ENCODE peak calls at places on chromosomes 1 and 21, in eight cellular contexts. One of them, this sample, is unnamed.

GRCh38 chr1:151282883-151283725 is 1.0 kb downstream of the ZNF687 start:
- DNase-seq in glutamatergic neuron: peak
- DNase-seq in stomach: peak
- DNase-seq in A549: peak
- DNase-seq in KBM-7: peak
- DNase-seq in GM12892: no peak
- DNase-seq in adipocyte: peak
- DNase-seq in stimulated activated CD8-positive, alpha-beta memory T cell treated with anti-CD3 and anti-CD28 coated beads, Interleukin-15, amount 100 ng/mL, for 24 hours: no peak
- DNase-seq in this sample: peak

GRCh38 chr21:38875694-38876492 is 70.2 kb downstream of the ETS2 start:
- DNase-seq in stomach: no peak
- DNase-seq in stimulated activated CD8-positive, alpha-beta memory T cell treated with anti-CD3 and anti-CD28 coated beads, Interleukin-15, amount 100 ng/mL, for 24 hours: no peak
- DNase-seq in KBM-7: peak
- DNase-seq in glutamatergic neuron: no peak
- DNase-seq in A549: no peak
- DNase-seq in adipocyte: peak
- DNase-seq in GM12892: no peak
- DNase-seq in this sample: no peak

GRCh38 chr21:32605469-32605868 is 6.7 kb downstream of the CFAP298 start:
- DNase-seq in GM12892: no peak
- DNase-seq in stimulated activated CD8-positive, alpha-beta memory T cell treated with anti-CD3 and anti-CD28 coated beads, Interleukin-15, amount 100 ng/mL, for 24 hours: no peak
- DNase-seq in adipocyte: no peak
- DNase-seq in A549: no peak
- DNase-seq in stomach: no peak
- DNase-seq in KBM-7: no peak
- DNase-seq in glutamatergic neuron: no peak
- DNase-seq in this sample: no peak

GRCh38 chr21:35095859-35096291 is 46.8 kb upstream of the RUNX1 start:
- DNase-seq in KBM-7: no peak
- DNase-seq in adipocyte: peak
- DNase-seq in stomach: no peak
- DNase-seq in glutamatergic neuron: no peak
- DNase-seq in stimulated activated CD8-positive, alpha-beta memory T cell treated with anti-CD3 and anti-CD28 coated beads, Interleukin-15, amount 100 ng/mL, for 24 hours: no peak
- DNase-seq in GM12892: no peak
- DNase-seq in A549: no peak
- DNase-seq in this sample: no peak

GRCh38 chr1:89603651-89604413 is 29.1 kb upstream of the LRRC8C start:
- DNase-seq in stomach: no peak
- DNase-seq in glutamatergic neuron: no peak
- DNase-seq in adipocyte: no peak
- DNase-seq in stimulated activated CD8-positive, alpha-beta memory T cell treated with anti-CD3 and anti-CD28 coated beads, Interleukin-15, amount 100 ng/mL, for 24 hours: no peak
- DNase-seq in A549: no peak
- DNase-seq in GM12892: no peak
- DNase-seq in KBM-7: no peak
- DNase-seq in this sample: no peak

GRCh38 chr1:22037520-22037919 is 15.0 kb upstream of the CDC42 start:
- DNase-seq in GM12892: no peak
- DNase-seq in stimulated activated CD8-positive, alpha-beta memory T cell treated with anti-CD3 and anti-CD28 coated beads, Interleukin-15, amount 100 ng/mL, for 24 hours: no peak
- DNase-seq in A549: no peak
- DNase-seq in stomach: no peak
- DNase-seq in glutamatergic neuron: no peak
- DNase-seq in KBM-7: no peak
- DNase-seq in adipocyte: no peak
- DNase-seq in this sample: no peak

GRCh38 chr1:7973086-7973485 is 11.6 kb downstream of the PARK7 start:
- DNase-seq in stimulated activated CD8-positive, alpha-beta memory T cell treated with anti-CD3 and anti-CD28 coated beads, Interleukin-15, amount 100 ng/mL, for 24 hours: no peak
- DNase-seq in KBM-7: no peak
- DNase-seq in A549: no peak
- DNase-seq in GM12892: no peak
- DNase-seq in glutamatergic neuron: no peak
- DNase-seq in adipocyte: no peak
- DNase-seq in stomach: no peak
- DNase-seq in this sample: no peak

GRCh38 chr1:30679201-30679975 is 44.0 kb downstream of the MATN1 start:
- DNase-seq in stomach: no peak
- DNase-seq in A549: no peak
- DNase-seq in glutamatergic neuron: no peak
- DNase-seq in stimulated activated CD8-positive, alpha-beta memory T cell treated with anti-CD3 and anti-CD28 coated beads, Interleukin-15, amount 100 ng/mL, for 24 hours: no peak
- DNase-seq in GM12892: no peak
- DNase-seq in adipocyte: no peak
- DNase-seq in KBM-7: no peak
- DNase-seq in this sample: no peak

GRCh38 chr1:223849352-223849751 is 3.6 kb upstream of the TP53BP2 start:
- DNase-seq in stimulated activated CD8-positive, alpha-beta memory T cell treated with anti-CD3 and anti-CD28 coated beads, Interleukin-15, amount 100 ng/mL, for 24 hours: no peak
- DNase-seq in stomach: no peak
- DNase-seq in GM12892: no peak
- DNase-seq in KBM-7: no peak
- DNase-seq in adipocyte: no peak
- DNase-seq in A549: no peak
- DNase-seq in glutamatergic neuron: no peak
- DNase-seq in this sample: no peak

GRCh38 chr1:11781298-11781697 is 19.3 kb downstream of the C1orf167 start:
- DNase-seq in KBM-7: no peak
- DNase-seq in stimulated activated CD8-positive, alpha-beta memory T cell treated with anti-CD3 and anti-CD28 coated beads, Interleukin-15, amount 100 ng/mL, for 24 hours: no peak
- DNase-seq in adipocyte: no peak
- DNase-seq in glutamatergic neuron: no peak
- DNase-seq in A549: no peak
- DNase-seq in GM12892: no peak
- DNase-seq in stomach: no peak
- DNase-seq in this sample: no peak

GRCh38 chr1:153795325-153795837 is 20.2 kb downstream of the SLC27A3 start:
- DNase-seq in GM12892: no peak
- DNase-seq in KBM-7: no peak
- DNase-seq in stimulated activated CD8-positive, alpha-beta memory T cell treated with anti-CD3 and anti-CD28 coated beads, Interleukin-15, amount 100 ng/mL, for 24 hours: no peak
- DNase-seq in glutamatergic neuron: no peak
- DNase-seq in adipocyte: no peak
- DNase-seq in A549: no peak
- DNase-seq in stomach: peak
- DNase-seq in this sample: no peak

GRCh38 chr1:23545851-23546250 is 13.4 kb downstream of the ID3 start:
- DNase-seq in GM12892: no peak
- DNase-seq in adipocyte: no peak
- DNase-seq in glutamatergic neuron: no peak
- DNase-seq in KBM-7: no peak
- DNase-seq in stomach: no peak
- DNase-seq in A549: no peak
- DNase-seq in stimulated activated CD8-positive, alpha-beta memory T cell treated with anti-CD3 and anti-CD28 coated beads, Interleukin-15, amount 100 ng/mL, for 24 hours: no peak
- DNase-seq in this sample: no peak

GRCh38 chr1:157154291-157154690 is 16.1 kb upstream of the ETV3 start:
- DNase-seq in stimulated activated CD8-positive, alpha-beta memory T cell treated with anti-CD3 and anti-CD28 coated beads, Interleukin-15, amount 100 ng/mL, for 24 hours: no peak
- DNase-seq in A549: no peak
- DNase-seq in GM12892: no peak
- DNase-seq in glutamatergic neuron: no peak
- DNase-seq in adipocyte: no peak
- DNase-seq in KBM-7: no peak
- DNase-seq in stomach: no peak
- DNase-seq in this sample: no peak

GRCh38 chr1:5709976-5710375 is 282.2 kb downstream of the NPHP4 start:
- DNase-seq in GM12892: no peak
- DNase-seq in stomach: no peak
- DNase-seq in stimulated activated CD8-positive, alpha-beta memory T cell treated with anti-CD3 and anti-CD28 coated beads, Interleukin-15, amount 100 ng/mL, for 24 hours: no peak
- DNase-seq in A549: no peak
- DNase-seq in adipocyte: no peak
- DNase-seq in glutamatergic neuron: no peak
- DNase-seq in KBM-7: peak
- DNase-seq in this sample: no peak

GRCh38 chr21:29712818-29713217 is 227.0 kb downstream of the GRIK1 start:
- DNase-seq in glutamatergic neuron: no peak
- DNase-seq in GM12892: no peak
- DNase-seq in stomach: no peak
- DNase-seq in KBM-7: no peak
- DNase-seq in A549: no peak
- DNase-seq in adipocyte: no peak
- DNase-seq in stimulated activated CD8-positive, alpha-beta memory T cell treated with anti-CD3 and anti-CD28 coated beads, Interleukin-15, amount 100 ng/mL, for 24 hours: no peak
- DNase-seq in this sample: no peak

GRCh38 chr1:244918422-244919319 is 54.3 kb upstream of the HNRNPU start:
- DNase-seq in KBM-7: peak
- DNase-seq in GM12892: peak
- DNase-seq in glutamatergic neuron: peak
- DNase-seq in A549: peak
- DNase-seq in stomach: peak
- DNase-seq in adipocyte: peak
- DNase-seq in stimulated activated CD8-positive, alpha-beta memory T cell treated with anti-CD3 and anti-CD28 coated beads, Interleukin-15, amount 100 ng/mL, for 24 hours: peak
- DNase-seq in this sample: peak

GRCh38 chr1:109767596-109768334 is 4.0 kb upstream of the EPS8L3 start:
- DNase-seq in stomach: peak
- DNase-seq in adipocyte: no peak
- DNase-seq in glutamatergic neuron: peak
- DNase-seq in KBM-7: no peak
- DNase-seq in GM12892: no peak
- DNase-seq in A549: no peak
- DNase-seq in stimulated activated CD8-positive, alpha-beta memory T cell treated with anti-CD3 and anti-CD28 coated beads, Interleukin-15, amount 100 ng/mL, for 24 hours: no peak
- DNase-seq in this sample: no peak

GRCh38 chr1:60234761-60235160 is 161.2 kb upstream of the C1orf87 start:
- DNase-seq in stomach: no peak
- DNase-seq in glutamatergic neuron: no peak
- DNase-seq in stimulated activated CD8-positive, alpha-beta memory T cell treated with anti-CD3 and anti-CD28 coated beads, Interleukin-15, amount 100 ng/mL, for 24 hours: no peak
- DNase-seq in adipocyte: no peak
- DNase-seq in KBM-7: no peak
- DNase-seq in A549: no peak
- DNase-seq in GM12892: no peak
- DNase-seq in this sample: no peak

GRCh38 chr1:63027176-63027575 is 243.2 kb downstream of the ATG4C start:
- DNase-seq in glutamatergic neuron: no peak
- DNase-seq in stimulated activated CD8-positive, alpha-beta memory T cell treated with anti-CD3 and anti-CD28 coated beads, Interleukin-15, amount 100 ng/mL, for 24 hours: no peak
- DNase-seq in KBM-7: no peak
- DNase-seq in GM12892: no peak
- DNase-seq in adipocyte: no peak
- DNase-seq in A549: no peak
- DNase-seq in stomach: no peak
- DNase-seq in this sample: no peak

GRCh38 chr1:84998642-84999280 is 1.8 kb upstream of the MCOLN2 start:
- DNase-seq in KBM-7: peak
- DNase-seq in stomach: peak
- DNase-seq in stimulated activated CD8-positive, alpha-beta memory T cell treated with anti-CD3 and anti-CD28 coated beads, Interleukin-15, amount 100 ng/mL, for 24 hours: no peak
- DNase-seq in GM12892: peak
- DNase-seq in A549: no peak
- DNase-seq in glutamatergic neuron: no peak
- DNase-seq in adipocyte: peak
- DNase-seq in this sample: no peak

GRCh38 chr1:242189591-242189990 is 190.7 kb upstream of the MAP1LC3C start:
- DNase-seq in A549: peak
- DNase-seq in stimulated activated CD8-positive, alpha-beta memory T cell treated with anti-CD3 and anti-CD28 coated beads, Interleukin-15, amount 100 ng/mL, for 24 hours: no peak
- DNase-seq in GM12892: no peak
- DNase-seq in glutamatergic neuron: no peak
- DNase-seq in KBM-7: no peak
- DNase-seq in adipocyte: no peak
- DNase-seq in stomach: no peak
- DNase-seq in this sample: no peak

GRCh38 chr1:161531986-161532875 is 7.9 kb downstream of the HSPA6 start:
- DNase-seq in GM12892: no peak
- DNase-seq in adipocyte: peak
- DNase-seq in A549: no peak
- DNase-seq in stomach: no peak
- DNase-seq in stimulated activated CD8-positive, alpha-beta memory T cell treated with anti-CD3 and anti-CD28 coated beads, Interleukin-15, amount 100 ng/mL, for 24 hours: no peak
- DNase-seq in glutamatergic neuron: no peak
- DNase-seq in KBM-7: peak
- DNase-seq in this sample: no peak

GRCh38 chr1:209354111-209354839 is 229.2 kb upstream of the CAMK1G start:
- DNase-seq in adipocyte: peak
- DNase-seq in A549: peak
- DNase-seq in GM12892: peak
- DNase-seq in glutamatergic neuron: peak
- DNase-seq in stomach: peak
- DNase-seq in stimulated activated CD8-positive, alpha-beta memory T cell treated with anti-CD3 and anti-CD28 coated beads, Interleukin-15, amount 100 ng/mL, for 24 hours: no peak
- DNase-seq in KBM-7: peak
- DNase-seq in this sample: no peak

GRCh38 chr1:31773861-31774260 is 9.7 kb upstream of the ADGRB2 start:
- DNase-seq in glutamatergic neuron: no peak
- DNase-seq in KBM-7: no peak
- DNase-seq in adipocyte: no peak
- DNase-seq in GM12892: no peak
- DNase-seq in stomach: no peak
- DNase-seq in stimulated activated CD8-positive, alpha-beta memory T cell treated with anti-CD3 and anti-CD28 coated beads, Interleukin-15, amount 100 ng/mL, for 24 hours: no peak
- DNase-seq in A549: no peak
- DNase-seq in this sample: no peak

GRCh38 chr1:53627031-53627430 is 111.9 kb downstream of the GLIS1 start:
- DNase-seq in A549: no peak
- DNase-seq in KBM-7: no peak
- DNase-seq in adipocyte: no peak
- DNase-seq in stomach: no peak
- DNase-seq in GM12892: no peak
- DNase-seq in glutamatergic neuron: no peak
- DNase-seq in stimulated activated CD8-positive, alpha-beta memory T cell treated with anti-CD3 and anti-CD28 coated beads, Interleukin-15, amount 100 ng/mL, for 24 hours: no peak
- DNase-seq in this sample: no peak

GRCh38 chr1:94723899-94724298 is 96.3 kb upstream of the SLC44A3 start:
- DNase-seq in stomach: no peak
- DNase-seq in glutamatergic neuron: no peak
- DNase-seq in KBM-7: no peak
- DNase-seq in GM12892: no peak
- DNase-seq in adipocyte: no peak
- DNase-seq in A549: no peak
- DNase-seq in stimulated activated CD8-positive, alpha-beta memory T cell treated with anti-CD3 and anti-CD28 coated beads, Interleukin-15, amount 100 ng/mL, for 24 hours: no peak
- DNase-seq in this sample: no peak

GRCh38 chr1:191099696-191100095 is 622.0 kb upstream of the BRINP3 start:
- DNase-seq in A549: no peak
- DNase-seq in KBM-7: no peak
- DNase-seq in GM12892: no peak
- DNase-seq in stomach: no peak
- DNase-seq in adipocyte: no peak
- DNase-seq in stimulated activated CD8-positive, alpha-beta memory T cell treated with anti-CD3 and anti-CD28 coated beads, Interleukin-15, amount 100 ng/mL, for 24 hours: no peak
- DNase-seq in glutamatergic neuron: no peak
- DNase-seq in this sample: no peak

GRCh38 chr1:108686609-108687313 is 5.3 kb upstream of the PRPF38B start:
- DNase-seq in stimulated activated CD8-positive, alpha-beta memory T cell treated with anti-CD3 and anti-CD28 coated beads, Interleukin-15, amount 100 ng/mL, for 24 hours: no peak
- DNase-seq in KBM-7: no peak
- DNase-seq in glutamatergic neuron: no peak
- DNase-seq in stomach: no peak
- DNase-seq in A549: no peak
- DNase-seq in adipocyte: peak
- DNase-seq in GM12892: no peak
- DNase-seq in this sample: no peak

GRCh38 chr1:17636612-17637011 is 97.1 kb downstream of the ARHGEF10L start:
- DNase-seq in adipocyte: peak
- DNase-seq in GM12892: no peak
- DNase-seq in stimulated activated CD8-positive, alpha-beta memory T cell treated with anti-CD3 and anti-CD28 coated beads, Interleukin-15, amount 100 ng/mL, for 24 hours: no peak
- DNase-seq in KBM-7: no peak
- DNase-seq in glutamatergic neuron: no peak
- DNase-seq in A549: no peak
- DNase-seq in stomach: no peak
- DNase-seq in this sample: no peak

GRCh38 chr1:119885903-119886783 is 10.2 kb downstream of the ADAM30 start:
- DNase-seq in stimulated activated CD8-positive, alpha-beta memory T cell treated with anti-CD3 and anti-CD28 coated beads, Interleukin-15, amount 100 ng/mL, for 24 hours: peak
- DNase-seq in adipocyte: peak
- DNase-seq in GM12892: no peak
- DNase-seq in A549: peak
- DNase-seq in KBM-7: peak
- DNase-seq in glutamatergic neuron: peak
- DNase-seq in stomach: peak
- DNase-seq in this sample: no peak

GRCh38 chr21:29718081-29718815 is 221.5 kb downstream of the GRIK1 start:
- DNase-seq in stimulated activated CD8-positive, alpha-beta memory T cell treated with anti-CD3 and anti-CD28 coated beads, Interleukin-15, amount 100 ng/mL, for 24 hours: no peak
- DNase-seq in glutamatergic neuron: no peak
- DNase-seq in stomach: no peak
- DNase-seq in GM12892: no peak
- DNase-seq in adipocyte: peak
- DNase-seq in KBM-7: no peak
- DNase-seq in A549: no peak
- DNase-seq in this sample: no peak

GRCh38 chr1:7552402-7552801 is 218.7 kb upstream of the VAMP3 start:
- DNase-seq in stimulated activated CD8-positive, alpha-beta memory T cell treated with anti-CD3 and anti-CD28 coated beads, Interleukin-15, amount 100 ng/mL, for 24 hours: no peak
- DNase-seq in stomach: no peak
- DNase-seq in GM12892: no peak
- DNase-seq in adipocyte: peak
- DNase-seq in A549: no peak
- DNase-seq in glutamatergic neuron: peak
- DNase-seq in KBM-7: no peak
- DNase-seq in this sample: no peak

GRCh38 chr1:165650981-165651625 is 20.1 kb downstream of the MGST3 start:
- DNase-seq in KBM-7: no peak
- DNase-seq in stimulated activated CD8-positive, alpha-beta memory T cell treated with anti-CD3 and anti-CD28 coated beads, Interleukin-15, amount 100 ng/mL, for 24 hours: no peak
- DNase-seq in adipocyte: no peak
- DNase-seq in A549: no peak
- DNase-seq in glutamatergic neuron: no peak
- DNase-seq in GM12892: no peak
- DNase-seq in stomach: no peak
- DNase-seq in this sample: no peak

GRCh38 chr1:103145449-103145848 is 37.1 kb upstream of the COL11A1 start:
- DNase-seq in GM12892: no peak
- DNase-seq in stomach: no peak
- DNase-seq in glutamatergic neuron: no peak
- DNase-seq in KBM-7: no peak
- DNase-seq in stimulated activated CD8-positive, alpha-beta memory T cell treated with anti-CD3 and anti-CD28 coated beads, Interleukin-15, amount 100 ng/mL, for 24 hours: no peak
- DNase-seq in adipocyte: no peak
- DNase-seq in A549: no peak
- DNase-seq in this sample: no peak